ENCODE peak calls at places on chromosome 10, in five cellular contexts. H, V, A, P and Y are unnamed samples. For H3K4me1, the result is how much of the 10 kb centered on the place peaks cover.

GRCh38 chr10:33345236-33345635 is 10.8 kb upstream of the NRP1 start:
- DNase-seq in P (no peak), H (no peak), V (no peak), A (no peak), Y (no peak)

GRCh38 chr10:71326464-71326881 is 7.4 kb downstream of the SLC29A3 start:
- DNase-seq in V (no peak), A (no peak), P (no peak), H (no peak), Y (no peak)

GRCh38 chr10:84224411-84225028 is 824 bp downstream of the LRIT2 start:
- DNase-seq in V (peak), P (peak), A (no peak), H (peak), Y (no peak)

GRCh38 chr10:70602665-70603438 is at the start of gene PRF1:
- DNase-seq in V (no peak), P (no peak), A (no peak), H (no peak), Y (no peak)

GRCh38 chr10:55400075-55400474 is 599.0 kb upstream of the PCDH15 start:
- DNase-seq in H (no peak), A (no peak), P (no peak), V (no peak), Y (no peak)

GRCh38 chr10:5890519-5890878 is 456 bp downstream of the FBH1 start:
- DNase-seq in V (peak), A (no peak), H (peak), P (peak), Y (no peak)

GRCh38 chr10:73850863-73851461 is 23.4 kb downstream of the CAMK2G start:
- DNase-seq in V (peak), P (no peak), H (no peak), A (no peak), Y (no peak)

GRCh38 chr10:6430581-6430980 is 149.5 kb downstream of the PRKCQ start:
- DNase-seq in P (no peak), V (no peak), H (no peak), A (no peak), Y (no peak)

GRCh38 chr10:24872049-24872789 is 80.2 kb downstream of the PRTFDC1 start:
- DNase-seq in H (peak), P (no peak), A (no peak), V (no peak), Y (no peak)

GRCh38 chr10:128280271-128280670 is 154.0 kb upstream of the MKI67 start:
- DNase-seq in A (no peak), P (no peak), V (no peak), H (no peak), Y (no peak)

GRCh38 chr10:63681965-63682704 is 160.9 kb downstream of the REEP3 start:
- DNase-seq in A (no peak), H (no peak), V (no peak), P (no peak), Y (peak)

GRCh38 chr10:132397671-132398565 is 918 bp downstream of the PWWP2B start:
- DNase-seq in V (peak), P (peak), H (peak), A (no peak), Y (peak)

GRCh38 chr10:61992683-61993629 is 91.5 kb downstream of the ARID5B start:
- DNase-seq in A (no peak), H (no peak), V (no peak), P (peak), Y (peak)

GRCh38 chr10:61989995-61990760 is 88.7 kb downstream of the ARID5B start:
- DNase-seq in P (no peak), H (no peak), V (no peak), A (no peak), Y (no peak)

GRCh38 chr10:61990761-61991135 is 89.2 kb downstream of the ARID5B start:
- DNase-seq in H (no peak), A (no peak), P (no peak), V (no peak), Y (no peak)

GRCh38 chr10:61993676-61994401 is 92.3 kb downstream of the ARID5B start:
- DNase-seq in V (no peak), A (no peak), P (no peak), H (no peak), Y (peak)

DNA sequence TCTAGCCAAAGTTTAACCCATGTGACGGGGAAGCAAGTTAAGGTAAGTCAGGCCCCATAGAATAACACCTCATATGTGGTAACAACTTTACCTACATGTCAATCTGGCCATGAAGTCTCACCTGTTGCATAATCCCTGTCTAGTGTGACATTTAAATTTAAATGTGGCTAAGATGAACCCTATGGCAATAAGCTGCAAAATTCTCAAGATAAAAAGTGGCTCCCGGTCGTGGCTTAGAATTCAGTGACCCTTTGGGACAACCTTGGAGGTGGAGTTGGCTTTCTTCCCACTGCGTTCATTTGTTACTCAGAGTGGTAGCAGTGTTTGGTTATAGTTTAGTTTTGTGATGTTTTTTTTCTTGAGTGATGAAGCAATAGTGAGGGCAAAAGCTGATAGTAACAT is 90.6 kb downstream of the ARID5B start:
- DNase-seq in V (no peak), A (no peak), P (no peak), H (no peak), Y (no peak)
- H3K4me1 ChIP-seq in V (under half), A (under half), P (under half), H (under half), Y (under half)

DNA sequence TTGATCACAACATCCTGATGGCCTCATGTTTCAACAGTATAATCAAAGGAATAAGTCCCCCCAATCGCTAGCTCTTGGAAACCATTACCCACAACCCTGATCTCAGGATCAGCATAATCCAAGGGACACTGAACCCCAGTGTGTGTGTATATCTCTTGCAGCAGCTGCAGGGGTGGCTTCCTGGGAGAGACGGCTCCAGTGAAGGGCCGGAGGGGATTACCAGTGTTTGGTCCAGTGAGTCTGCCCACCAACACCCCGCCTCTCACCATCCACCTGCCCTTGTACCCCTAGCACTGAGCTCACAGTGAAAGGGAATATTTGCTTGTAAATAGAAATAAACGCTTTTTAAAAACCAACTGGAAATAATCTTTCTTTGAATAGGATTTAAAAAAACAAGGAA is 63.1 kb downstream of the FAM53B start:
- DNase-seq in H (no peak), V (no peak), A (no peak), P (no peak), Y (no peak)
- H3K27ac ChIP-seq in H (no peak), V (no peak), A (no peak), P (no peak), Y (no peak)

GRCh38 chr10:87920538-87920937 is 57.1 kb downstream of the PTEN start:
- DNase-seq in A (no peak), H (no peak), P (no peak), V (no peak), Y (no peak)
- H3K4me1 ChIP-seq in A (under half), H (under half), P (under half), V (under half), Y (under half)

GRCh38 chr10:57188846-57189245 is 827.8 kb upstream of the ZWINT start:
- DNase-seq in P (no peak), A (no peak), H (no peak), V (no peak), Y (no peak)
- H3K27ac ChIP-seq in P (no peak), A (no peak), H (no peak), V (no peak), Y (no peak)

GRCh38 chr10:88991900-88992237 is 1.3 kb downstream of the FAS start:
- DNase-seq in A (no peak), V (no peak), H (no peak), P (no peak), Y (no peak)

GRCh38 chr10:88989824-88990527 is 622 bp upstream of the FAS start:
- DNase-seq in V (no peak), A (no peak), P (no peak), H (no peak), Y (no peak)

GRCh38 chr10:88991161-88991899 is 732 bp downstream of the FAS start:
- DNase-seq in A (peak), H (peak), P (peak), V (peak), Y (peak)

GRCh38 chr10:88989423-88989822 is 1.2 kb upstream of the FAS start:
- DNase-seq in P (no peak), A (no peak), V (no peak), H (no peak), Y (no peak)

DNA sequence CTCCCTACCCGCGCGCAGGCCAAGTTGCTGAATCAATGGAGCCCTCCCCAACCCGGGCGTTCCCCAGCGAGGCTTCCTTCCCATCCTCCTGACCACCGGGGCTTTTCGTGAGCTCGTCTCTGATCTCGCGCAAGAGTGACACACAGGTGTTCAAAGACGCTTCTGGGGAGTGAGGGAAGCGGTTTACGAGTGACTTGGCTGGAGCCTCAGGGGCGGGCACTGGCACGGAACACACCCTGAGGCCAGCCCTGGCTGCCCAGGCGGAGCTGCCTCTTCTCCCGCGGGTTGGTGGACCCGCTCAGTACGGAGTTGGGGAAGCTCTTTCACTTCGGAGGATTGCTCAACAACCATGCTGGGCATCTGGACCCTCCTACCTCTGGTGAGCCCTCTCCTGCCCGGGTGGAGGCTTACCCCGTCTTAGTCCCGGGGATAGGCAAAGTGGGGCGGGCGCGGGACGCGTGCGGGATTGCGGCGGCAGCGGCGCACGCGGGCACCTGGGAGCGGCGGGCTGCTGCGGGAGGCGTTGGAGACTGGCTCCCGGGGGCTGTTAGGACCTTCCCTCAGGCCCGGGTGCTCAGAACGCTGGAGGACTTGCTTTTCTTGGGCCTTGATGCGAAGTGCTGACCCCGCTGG is at the start of gene FAS:
- DNase-seq in H (peak), P (peak), V (peak), A (peak), Y (peak)
- H3K4me1 ChIP-seq in H (under half), P (under half), V (under half), A (under half), Y (under half)

GRCh38 chr10:36425140-36425797 is 700.1 kb upstream of the ANKRD30A start:
- DNase-seq in V (no peak), A (no peak), H (no peak), P (no peak), Y (no peak)
- H3K27ac ChIP-seq in V (no peak), A (no peak), H (no peak), P (no peak), Y (no peak)

DNA sequence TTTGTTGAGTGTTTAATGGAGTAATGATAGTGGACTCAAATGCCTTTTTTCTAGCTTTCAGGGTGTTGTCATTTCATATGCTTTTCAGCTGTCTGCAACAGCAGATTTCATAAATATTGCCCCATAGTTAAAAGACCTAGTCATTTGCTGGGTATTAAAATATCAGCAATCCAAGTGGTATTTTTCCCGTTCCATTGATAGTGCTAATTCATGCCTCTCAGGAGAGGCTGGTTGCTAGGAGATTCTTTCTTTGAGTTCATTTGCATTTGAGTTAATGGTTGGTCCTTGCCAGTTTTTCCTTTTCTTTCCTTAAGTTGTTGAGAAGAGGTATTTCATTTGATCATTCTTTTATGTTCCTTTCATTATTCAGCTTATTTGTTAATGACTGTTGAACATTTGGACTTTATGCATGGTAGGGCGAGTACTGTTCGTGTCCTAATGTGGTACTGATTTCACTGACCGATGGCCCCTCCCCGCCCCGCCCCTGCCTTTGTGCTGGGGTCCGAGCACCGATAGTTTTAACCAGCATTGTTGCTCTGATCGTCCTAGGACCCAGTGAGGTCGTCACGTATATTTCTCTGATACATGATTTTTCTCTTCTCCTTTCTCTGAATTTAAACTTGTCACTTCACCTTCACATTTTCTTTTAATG is 128.6 kb downstream of the CCNY start:
- DNase-seq in A (no peak), H (peak), P (no peak), V (peak), Y (no peak)
- H3K4me1 ChIP-seq in A (under half), H (half or more), P (under half), V (half or more), Y (under half)

GRCh38 chr10:79161557-79161956 is 92.8 kb downstream of the ZMIZ1 start:
- DNase-seq in V (no peak), A (no peak), H (no peak), P (no peak), Y (no peak)
- H3K27ac ChIP-seq in V (no peak), A (no peak), H (no peak), P (no peak), Y (no peak)

GRCh38 chr10:12513003-12513365 is 163.6 kb downstream of the CAMK1D start:
- DNase-seq in V (no peak), A (no peak), H (no peak), P (no peak), Y (no peak)
- H3K4me1 ChIP-seq in V (under half), A (under half), H (under half), P (under half), Y (under half)